ENCODE peak calls at places on chromosomes 4 and X, in four cellular contexts. J is skeletal muscle cell, U is foreskin fibroblast, Q is choroid plexus epithelial cell. K is an unnamed sample.

GRCh38 chr4:138868562-138868961 is 147.0 kb upstream of the NOCT start:
- DNase-seq in J (peak; percentile 15), U (peak; percentile 11), Q (peak; percentile 75), K (no peak)

GRCh38 chrX:107135076-107135964 is 16.7 kb upstream of the RBM41 start:
- DNase-seq in J (peak; percentile 45), U (peak; percentile 78), Q (peak; percentile 66), K (no peak)

GRCh38 chr4:15778742-15779231 is 659 bp downstream of the CD38 start:
- DNase-seq in J (no peak), U (no peak), Q (peak; percentile 45), K (peak; percentile 57)

GRCh38 chr4:97587912-97588311 is 555.4 kb downstream of the STPG2 start:
- DNase-seq in J (no peak), U (no peak), Q (no peak), K (no peak)

GRCh38 chr4:28811025-28811424 is 1909.1 kb upstream of the PCDH7 start:
- DNase-seq in J (no peak), U (no peak), Q (no peak), K (no peak)

GRCh38 chr4:77819409-77819835 is 254 bp upstream of the CNOT6L start:
- DNase-seq in J (no peak), U (no peak), Q (peak; percentile 17), K (peak; percentile 72)

GRCh38 chrX:21373637-21374162 is 518 bp upstream of the CNKSR2 start:
- DNase-seq in J (no peak), U (peak; percentile 24), Q (no peak), K (no peak)

GRCh38 chrX:56789518-56790070 is 60.6 kb downstream of the NBDY start:
- DNase-seq in J (no peak), U (no peak), Q (no peak), K (no peak)

GRCh38 chr4:7419961-7420660 is 14.6 kb downstream of the PSAPL1 start:
- DNase-seq in J (no peak), U (no peak), Q (no peak), K (peak; percentile 15)

GRCh38 chr4:4803904-4804296 is 55.6 kb upstream of the MSX1 start:
- DNase-seq in J (no peak), U (no peak), Q (no peak), K (no peak)

GRCh38 chr4:3308691-3309090 is 15.9 kb downstream of the RGS12 start:
- DNase-seq in J (no peak), U (no peak), Q (no peak), K (no peak)

GRCh38 chr4:106986486-106986885 is 49.6 kb downstream of the DKK2 start:
- DNase-seq in J (peak; percentile 59), U (peak; percentile 85), Q (peak; percentile 18), K (no peak)

GRCh38 chrX:57977992-57978391 is 67.7 kb upstream of the ZXDA start:
- DNase-seq in J (no peak), U (no peak), Q (no peak), K (no peak)

GRCh38 chr4:127498366-127498765 is 134.4 kb upstream of the INTU start:
- DNase-seq in J (no peak), U (peak; percentile 47), Q (no peak), K (no peak)

GRCh38 chr4:40238008-40238699 is 41.3 kb downstream of the RHOH start:
- DNase-seq in J (no peak), U (no peak), Q (no peak), K (no peak)

GRCh38 chr4:784401-785331 is 41.3 kb downstream of the CPLX1 start:
- DNase-seq in J (no peak), U (no peak), Q (no peak), K (no peak)

GRCh38 chrX:151879856-151880255 is 32.8 kb upstream of the MAGEA4 start:
- DNase-seq in J (no peak), U (no peak), Q (no peak), K (no peak)

GRCh38 chrX:86215260-86215659 is 67.0 kb downstream of the DACH2 start:
- DNase-seq in J (no peak), U (no peak), Q (no peak), K (no peak)

GRCh38 chr4:8580321-8581093 is at the start of gene GPR78:
- DNase-seq in J (no peak), U (peak; percentile 65), Q (peak; percentile 55), K (no peak)

GRCh38 chr4:26238782-26239647 is 81.8 kb upstream of the RBPJ start:
- DNase-seq in J (peak; percentile 65), U (peak; percentile 83), Q (peak; percentile 76), K (no peak)

GRCh38 chr4:68864438-68865177 is 48.8 kb downstream of the UGT2B10 start:
- DNase-seq in J (no peak), U (no peak), Q (no peak), K (no peak)

GRCh38 chr4:10161146-10161545 is 44.5 kb upstream of the WDR1 start:
- DNase-seq in J (no peak), U (no peak), Q (peak; percentile 25), K (no peak)

GRCh38 chrX:30039768-30040167 is 175.6 kb upstream of the MAGEB2 start:
- DNase-seq in J (no peak), U (no peak), Q (peak; percentile 66), K (no peak)

GRCh38 chr4:31807036-31807435 is 1086.9 kb downstream of the PCDH7 start:
- DNase-seq in J (peak; percentile 5), U (no peak), Q (peak; percentile 66), K (no peak)

GRCh38 chr4:100742045-100742444 is 224.2 kb upstream of the EMCN start:
- DNase-seq in J (peak; percentile 40), U (peak; percentile 62), Q (peak; percentile 77), K (peak; percentile 24)

GRCh38 chr4:151854731-151855130 is 93.9 kb upstream of the GATB start:
- DNase-seq in J (no peak), U (peak; percentile 20), Q (no peak), K (no peak)

GRCh38 chr4:72063726-72064125 is 31.9 kb downstream of the NPFFR2 start:
- DNase-seq in J (no peak), U (no peak), Q (no peak), K (no peak)

GRCh38 chrX:40108959-40109287 is 11.2 kb upstream of the BCOR start:
- DNase-seq in J (no peak), U (peak; percentile 91), Q (peak; percentile 83), K (peak; percentile 78)

GRCh38 chrX:152817082-152817744 is 13.3 kb downstream of the CETN2 start:
- DNase-seq in J (no peak), U (peak; percentile 71), Q (peak; percentile 67), K (peak; percentile 53)

GRCh38 chr4:124737619-124738018 is 25.1 kb upstream of the ANKRD50 start:
- DNase-seq in J (no peak), U (no peak), Q (no peak), K (no peak)

GRCh38 chr4:16858275-16858752 is 40.1 kb downstream of the LDB2 start:
- DNase-seq in J (peak; percentile 62), U (no peak), Q (peak; percentile 65), K (no peak)

GRCh38 chrX:123476636-123477219 is 256.1 kb downstream of the THOC2 start:
- DNase-seq in J (no peak), U (no peak), Q (no peak), K (no peak)

GRCh38 chr4:186335793-186336192 is 69.8 kb downstream of the F11 start:
- DNase-seq in J (no peak), U (no peak), Q (no peak), K (no peak)

GRCh38 chr4:176817222-176817621 is 24.5 kb upstream of the VEGFC start:
- DNase-seq in J (no peak), U (no peak), Q (no peak), K (no peak)

GRCh38 chrX:24956828-24957227 is 58.9 kb downstream of the ARX start:
- DNase-seq in J (no peak), U (peak; percentile 17), Q (peak; percentile 3), K (no peak)

GRCh38 chrX:72569786-72570185 is 2.9 kb downstream of the HDAC8 start:
- DNase-seq in J (peak; percentile 67), U (peak; percentile 72), Q (peak; percentile 88), K (no peak)

K was measured in D341Med.